ENCODE peak calls at places on chromosome 13, in ten cellular contexts. P is cardiac muscle cell, K is tibial artery, F is body of pancreas, J is heart left ventricle, Q is uterus, G is A673, E is fibroblast of lung, W is thoracic aorta, S is SK-N-SH. X is an unnamed sample.
A peak's percentile ranks its signal among the peaks of the same experiment; 100 is the strongest.

GRCh38 chr13:23411706-23412105 is 21.8 kb downstream of the SACS start:
- DNase-seq in W (no peak), S (no peak), J (no peak), F (no peak), K (no peak), P (no peak), G (no peak), Q (no peak), E (no peak), X (no peak)

GRCh38 chr13:84303035-84303434 is 420.8 kb upstream of the SLITRK1 start:
- DNase-seq in F (no peak), G (no peak), Q (no peak), J (no peak), W (no peak), K (no peak), S (no peak), P (no peak), E (no peak), X (no peak)

GRCh38 chr13:18714889-18715288 is 466.7 kb downstream of the TUBA3C start:
- DNase-seq in Q (no peak), P (no peak), E (no peak), F (no peak), G (no peak), W (no peak), K (no peak), S (no peak), J (no peak), X (no peak)

GRCh38 chr13:99995104-99995502 is 13.5 kb downstream of the ZIC2 start:
- DNase-seq in P (no peak), G (no peak), E (no peak), J (no peak), S (no peak), Q (no peak), K (no peak), F (no peak), W (no peak), X (no peak)

GRCh38 chr13:21511841-21512240 is 52.7 kb upstream of the ZDHHC20 start:
- DNase-seq in Q (no peak), G (no peak), W (no peak), J (no peak), F (no peak), E (no peak), P (no peak), K (no peak), S (no peak), X (no peak)

GRCh38 chr13:19860884-19861655 is 2.4 kb downstream of the ZMYM5 start:
- DNase-seq in P (peak; percentile 65), J (no peak), K (no peak), E (peak; percentile 55), Q (no peak), S (no peak), W (no peak), F (no peak), G (peak; percentile 64), X (no peak)

GRCh38 chr13:26517931-26518330 is 39.6 kb upstream of the WASF3 start:
- DNase-seq in G (no peak), P (no peak), K (no peak), Q (no peak), F (no peak), J (no peak), W (no peak), S (no peak), E (no peak), X (no peak)

GRCh38 chr13:35475131-35475959 is 1.1 kb downstream of the MAB21L1 start:
- DNase-seq in K (peak; percentile 79), Q (no peak), P (peak; percentile 28), F (no peak), S (peak; percentile 32), J (peak; percentile 66), E (peak; percentile 41), W (no peak), G (peak; percentile 9), X (peak; percentile 33)

GRCh38 chr13:31485183-31485582 is 254.1 kb upstream of the RXFP2 start:
- DNase-seq in J (no peak), G (no peak), S (no peak), P (peak; percentile 55), E (no peak), W (no peak), F (no peak), K (no peak), Q (no peak), X (no peak)

GRCh38 chr13:34048652-34049051 is 230.7 kb downstream of the RFC3 start:
- DNase-seq in E (no peak), G (no peak), K (no peak), Q (no peak), W (no peak), F (no peak), J (no peak), S (no peak), P (no peak), X (no peak)

GRCh38 chr13:30340367-30341184 is 33.2 kb upstream of the KATNAL1 start:
- DNase-seq in W (peak; percentile 38), F (peak; percentile 53), E (peak; percentile 92), S (peak; percentile 29), P (peak; percentile 85), G (peak; percentile 44), J (peak; percentile 70), Q (peak; percentile 84), K (peak; percentile 91), X (peak; percentile 66)

GRCh38 chr13:75870397-75870801 is 234.3 kb downstream of the LMO7 start:
- DNase-seq in J (no peak), K (no peak), E (peak; percentile 43), S (peak; percentile 46), W (no peak), Q (peak; percentile 17), G (peak; percentile 39), F (no peak), P (peak; percentile 38), X (no peak)
- TF ChIP-seq CTCF in J (peak; percentile 72), K (peak; percentile 70), E (peak; percentile 72), S (peak; percentile 85), W (peak; percentile 73), Q (peak; percentile 68), G (peak; percentile 84), F (peak; percentile 64), P (peak; percentile 70), X (peak; percentile 27)

GRCh38 chr13:72851678-72852014 is 69.7 kb downstream of the PIBF1 start:
- DNase-seq in W (no peak), Q (no peak), G (no peak), E (no peak), P (no peak), F (no peak), J (no peak), S (no peak), K (no peak), X (no peak)

GRCh38 chr13:72853000-72853399 is 71.1 kb downstream of the PIBF1 start:
- DNase-seq in F (no peak), P (peak; percentile 37), G (no peak), K (no peak), W (no peak), E (no peak), J (no peak), Q (no peak), S (no peak), X (no peak)

GRCh38 chr13:72852207-72852606 is 70.3 kb downstream of the PIBF1 start:
- DNase-seq in G (no peak), J (peak; percentile 47), F (no peak), P (no peak), W (no peak), K (no peak), E (no peak), Q (no peak), S (no peak), X (no peak)

GRCh38 chr13:72850959-72851677 is 69.2 kb downstream of the PIBF1 start:
- DNase-seq in W (no peak), F (peak; percentile 4), K (no peak), P (no peak), S (peak; percentile 70), Q (no peak), J (peak; percentile 29), G (no peak), E (no peak), X (no peak)

DNA sequence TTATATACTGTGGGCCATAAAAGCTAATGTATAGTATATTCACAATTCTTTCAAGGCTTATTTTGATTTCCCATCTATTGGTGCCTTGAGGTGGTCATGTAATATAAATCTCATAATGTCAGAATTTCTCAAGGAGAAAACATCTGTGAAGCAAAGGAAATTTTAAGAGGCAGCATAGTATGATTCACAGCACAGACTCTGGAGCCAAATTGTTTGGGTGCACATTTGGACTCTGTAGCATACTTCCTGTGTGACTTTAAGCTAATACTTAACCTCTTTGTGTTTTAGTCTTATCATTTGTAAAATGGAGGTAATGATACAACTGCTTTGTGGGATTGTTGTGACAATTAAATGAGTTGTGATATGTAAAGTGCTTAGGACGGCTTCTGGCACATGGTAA is 67.6 kb downstream of the PIBF1 start:
- DNase-seq in K (no peak), G (no peak), S (no peak), F (no peak), P (peak; percentile 28), Q (no peak), E (peak; percentile 12), J (no peak), W (no peak), X (no peak)
- H3K36me3 ChIP-seq in K (peaks cover 15% of the 10 kb centered on the region), G (peaks cover 8% of the 10 kb centered on the region), S (peaks cover 43% of the 10 kb centered on the region), F (no peaks in the 10 kb centered on the region), P (no peaks in the 10 kb centered on the region), Q (no peaks in the 10 kb centered on the region), E (peaks cover 2% of the 10 kb centered on the region), J (peaks cover 72% of the 10 kb centered on the region), W (peaks cover 19% of the 10 kb centered on the region), X (no peaks in the 10 kb centered on the region)

DNA sequence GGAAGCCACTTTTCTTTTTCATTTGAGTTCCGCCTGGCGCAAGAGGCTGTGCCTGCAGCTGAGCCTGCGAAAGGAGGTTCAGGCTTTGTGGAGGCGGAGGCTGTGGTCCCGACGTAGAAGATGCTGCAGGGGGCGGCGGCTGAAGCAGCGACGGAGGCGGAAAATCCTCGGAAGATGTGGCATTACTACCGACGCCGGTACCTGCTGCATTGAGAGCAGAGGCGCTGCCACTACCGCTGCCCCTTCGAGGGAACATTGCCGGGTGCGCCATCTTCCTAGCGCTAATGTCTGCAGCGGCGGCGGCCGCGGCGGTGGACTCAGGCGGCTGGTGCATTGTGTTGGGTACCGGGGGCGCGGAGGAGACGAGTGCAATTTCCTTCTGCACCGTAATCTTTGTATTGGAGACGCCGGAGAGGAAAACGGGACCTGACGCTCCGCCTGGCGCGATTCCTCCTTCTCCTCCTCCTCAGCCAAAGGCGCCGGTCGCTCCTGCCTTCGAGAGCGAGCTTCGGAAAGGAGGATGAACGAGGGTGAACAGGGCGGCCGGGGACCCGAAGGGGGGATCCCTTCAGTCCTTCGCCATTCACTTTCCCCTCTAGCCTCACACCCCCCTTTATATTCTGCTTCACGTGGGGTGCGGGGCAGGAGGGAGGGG is at the start of gene TSC22D1:
- DNase-seq in E (peak; percentile 56), Q (peak; percentile 42), P (peak; percentile 66), J (peak; percentile 72), S (peak; percentile 54), G (peak; percentile 61), K (peak; percentile 73), F (peak; percentile 39), W (no peak), X (peak; percentile 39)
- H3K4me1 ChIP-seq in E (peaks cover 12% of the 10 kb centered on the region), Q (no peaks in the 10 kb centered on the region), P (peaks cover 43% of the 10 kb centered on the region), J (peaks cover 46% of the 10 kb centered on the region), S (peaks cover 4% of the 10 kb centered on the region), G (peaks cover 38% of the 10 kb centered on the region), K (peaks cover 29% of the 10 kb centered on the region), F (peaks cover 47% of the 10 kb centered on the region), W (peaks cover 27% of the 10 kb centered on the region), X (peaks cover 4% of the 10 kb centered on the region)

DNA sequence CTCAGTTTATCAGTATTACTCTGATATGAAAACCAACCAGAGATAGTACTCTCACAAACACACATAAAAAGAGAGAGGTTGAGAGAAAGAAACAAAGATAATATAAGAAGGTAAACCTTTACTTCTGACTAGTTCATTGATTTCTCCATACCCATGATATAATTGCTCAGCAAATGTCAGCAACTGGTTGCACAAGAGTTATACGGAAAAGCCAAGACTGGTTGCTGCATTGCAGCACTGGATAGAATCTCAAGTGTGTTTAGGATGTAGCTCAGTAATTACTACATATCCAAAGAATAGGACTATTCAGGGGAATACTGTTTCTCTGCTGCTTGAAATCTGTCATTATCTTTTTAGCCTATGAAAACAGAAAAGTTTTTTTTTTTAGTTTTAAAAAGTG is 1332.8 kb downstream of the OLFM4 start:
- DNase-seq in E (no peak), J (no peak), P (no peak), K (no peak), G (no peak), Q (no peak), F (no peak), W (no peak), S (no peak), X (no peak)
- TF ChIP-seq CTCF in E (no peak), J (no peak), P (no peak), K (no peak), G (no peak), Q (no peak), F (no peak), W (no peak), S (no peak), X (no peak)

X was measured in adrenal gland.